ENCODE peak calls at places on chromosome 12, in ten cellular contexts. T is activated CD4-positive, CD25-positive, alpha-beta regulatory T cell treated with anti-CD3 and anti-CD28 coated beads, Interleukin-2, amount 50 U/mL, for 72 hours; O is lower leg skin; R is endodermal cell; J is effector memory CD4-positive, alpha-beta T cell; X is NCI-H187 treated with DMSO at 0.1 percent for 48 hours; Z is HT-29; N is AG08396; L is left colon; C is NB4. A is an unnamed sample.

GRCh38 chr12:125455556-125455955 is 390.3 kb downstream of the AACS start:
- DNase-seq in R (peak), O (no peak), C (peak), N (no peak), T (no peak), X (no peak), J (no peak), Z (no peak), L (no peak), A (no peak)

GRCh38 chr12:114935658-114936057 is 251.7 kb upstream of the TBX3 start:
- DNase-seq in T (no peak), R (peak), N (no peak), L (no peak), J (no peak), C (peak), X (no peak), Z (peak), O (no peak), A (no peak)

GRCh38 chr12:60210756-60211155 is 614.9 kb downstream of the SLC16A7 start:
- DNase-seq in J (no peak), T (no peak), Z (no peak), R (no peak), N (no peak), O (no peak), L (no peak), C (no peak), X (no peak), A (no peak)

GRCh38 chr12:6392499-6392898 is 8.5 kb downstream of the LTBR start:
- DNase-seq in L (peak), Z (peak), X (no peak), C (peak), R (no peak), O (no peak), J (no peak), N (peak), T (no peak), A (no peak)

GRCh38 chr12:111656016-111656415 is 29.7 kb downstream of the BRAP start:
- DNase-seq in X (no peak), L (no peak), Z (no peak), N (no peak), R (no peak), C (no peak), O (no peak), J (no peak), T (no peak), A (no peak)

GRCh38 chr12:121494093-121494787 is 86.6 kb downstream of the KDM2B start:
- DNase-seq in C (peak), R (peak), O (no peak), X (no peak), N (peak), J (peak), L (peak), Z (peak), T (peak), A (no peak)

GRCh38 chr12:29200586-29200985 is 51.5 kb downstream of the FAR2 start:
- DNase-seq in N (no peak), L (no peak), T (no peak), X (no peak), O (no peak), Z (peak), C (no peak), R (no peak), J (no peak), A (no peak)

GRCh38 chr12:4819654-4820053 is 90.1 kb upstream of the KCNA1 start:
- DNase-seq in Z (no peak), J (no peak), R (no peak), O (peak), N (no peak), C (peak), X (no peak), T (no peak), L (no peak), A (no peak)

GRCh38 chr12:89655851-89656250 is 52.8 kb downstream of the ATP2B1 start:
- DNase-seq in J (no peak), O (no peak), C (no peak), L (no peak), N (no peak), R (no peak), X (no peak), T (no peak), Z (no peak), A (no peak)

GRCh38 chr12:29752121-29752520 is 31.6 kb downstream of the TMTC1 start:
- DNase-seq in C (no peak), O (no peak), T (no peak), X (no peak), L (no peak), J (no peak), N (no peak), Z (no peak), R (no peak), A (no peak)

GRCh38 chr12:46774011-46774633 is 51.7 kb downstream of the SLC38A4 start:
- DNase-seq in C (no peak), R (no peak), L (no peak), J (no peak), Z (no peak), X (no peak), O (no peak), T (no peak), N (peak), A (no peak)

GRCh38 chr12:51721281-51721940 is 127.1 kb downstream of the FIGNL2 start:
- DNase-seq in R (peak), O (no peak), L (peak), C (peak), X (no peak), J (no peak), N (peak), Z (no peak), T (peak), A (no peak)

GRCh38 chr12:122348505-122348904 is 74.0 kb downstream of the CLIP1 start:
- DNase-seq in J (no peak), Z (no peak), R (no peak), L (no peak), O (no peak), X (no peak), C (no peak), N (no peak), T (no peak), A (no peak)

GRCh38 chr12:112900298-112901145 is 6.2 kb upstream of the OAS1 start:
- DNase-seq in O (peak), R (peak), T (no peak), C (peak), X (no peak), J (no peak), L (peak), Z (peak), N (peak), A (no peak)

GRCh38 chr12:55686366-55687010 is 21.2 kb downstream of the ITGA7 start:
- DNase-seq in N (no peak), T (no peak), C (no peak), L (no peak), J (no peak), X (no peak), Z (no peak), O (no peak), R (no peak), A (no peak)

A was measured in T1000.